ENCODE peak calls at places on chromosomes 11 and 22, in seven cellular contexts. G, S, D, X, F, U and E are unnamed samples.

GRCh38 chr11:86676533-86677154 is 4.2 kb upstream of the ME3 start:
- DNase-seq in S (no peak), F (no peak), X (no peak), G (peak; percentile 90), U (no peak), D (no peak), E (no peak)

GRCh38 chr22:22858559-22858937 is 29.1 kb upstream of the IGLL5 start:
- DNase-seq in X (no peak), S (no peak), F (no peak), D (no peak), G (no peak), U (no peak), E (no peak)

GRCh38 chr11:35629914-35630313 is 11.7 kb downstream of the FJX1 start:
- DNase-seq in S (no peak), G (peak; percentile 55), D (no peak), F (no peak), X (no peak), U (no peak), E (no peak)

GRCh38 chr11:71182791-71183556 is 69.4 kb downstream of the SHANK2 start:
- DNase-seq in X (no peak), S (no peak), G (no peak), D (no peak), F (no peak), U (no peak), E (no peak)

GRCh38 chr11:72048718-72049460 is 31.5 kb downstream of the NUMA1 start:
- DNase-seq in X (no peak), F (no peak), S (no peak), D (no peak), U (peak; percentile 63), G (peak; percentile 26), E (no peak)

GRCh38 chr22:26393929-26394328 is 35.1 kb upstream of the ASPHD2 start:
- DNase-seq in F (no peak), D (no peak), X (no peak), G (no peak), S (no peak), U (no peak), E (no peak)

GRCh38 chr11:132072044-132072879 is 701.8 kb downstream of the NTM start:
- DNase-seq in F (no peak), G (peak; percentile 80), S (no peak), D (no peak), U (no peak), X (no peak), E (no peak)

GRCh38 chr11:44575288-44575672 is 9.8 kb downstream of the CD82 start:
- DNase-seq in F (no peak), S (no peak), D (no peak), X (no peak), G (no peak), U (no peak), E (no peak)

GRCh38 chr11:16177688-16178087 is 178.7 kb downstream of the SOX6 start:
- DNase-seq in U (no peak), D (no peak), F (no peak), S (no peak), G (no peak), X (no peak), E (no peak)

GRCh38 chr22:44411226-44412135 is 86.6 kb downstream of the RTL6 start:
- DNase-seq in F (no peak), S (no peak), U (no peak), G (no peak), D (peak; percentile 33), X (no peak), E (no peak)

GRCh38 chr11:9231848-9232177 is 33.3 kb downstream of the DENND5A start:
- DNase-seq in X (no peak), S (no peak), G (no peak), D (no peak), F (no peak), U (peak; percentile 26), E (peak; percentile 34)

GRCh38 chr11:47616726-47617416 is 22.7 kb upstream of the C1QTNF4 start:
- DNase-seq in G (peak; percentile 75), S (peak; percentile 63), D (no peak), X (no peak), U (peak; percentile 79), F (no peak), E (no peak)

GRCh38 chr11:1921576-1922141 is 2.2 kb downstream of the TNNT3 start:
- DNase-seq in D (no peak), G (no peak), S (peak; percentile 76), F (no peak), X (no peak), U (no peak), E (no peak)

GRCh38 chr22:46002757-46003270 is 25.9 kb upstream of the WNT7B start:
- DNase-seq in D (no peak), S (no peak), G (peak; percentile 78), F (no peak), X (no peak), U (peak; percentile 91), E (no peak)

GRCh38 chr11:64744544-64745218 is 739 bp upstream of the RASGRP2 start:
- DNase-seq in D (no peak), F (peak; percentile 36), S (no peak), U (no peak), X (peak; percentile 37), G (no peak), E (no peak)

GRCh38 chr22:46067159-46068111 is 82.9 kb upstream of the PPARA start:
- DNase-seq in S (no peak), F (no peak), U (no peak), D (peak; percentile 22), G (no peak), X (no peak), E (no peak)

GRCh38 chr22:43151251-43152000 is at the start of gene TSPO:
- DNase-seq in G (peak; percentile 9), U (peak; percentile 89), S (peak; percentile 78), X (peak; percentile 67), D (peak; percentile 78), F (peak; percentile 62), E (peak; percentile 88)

GRCh38 chr22:25404556-25404922 is 159.9 kb upstream of the GRK3 start:
- DNase-seq in X (no peak), D (no peak), U (no peak), F (no peak), S (no peak), G (no peak), E (no peak)

GRCh38 chr11:12989428-12990242 is 19.5 kb upstream of the RASSF10 start:
- DNase-seq in X (no peak), F (no peak), U (no peak), G (peak; percentile 60), D (no peak), S (no peak), E (no peak)

GRCh38 chr11:17812286-17813187 is 78.0 kb downstream of the KCNC1 start:
- DNase-seq in S (no peak), X (no peak), D (no peak), F (no peak), G (no peak), U (no peak), E (no peak)
- H3K27ac ChIP-seq in S (no peak overlapping the region), X (no peak overlapping the region), D (peak overlapping the region; percentile 71), F (no peak overlapping the region), G (no peak overlapping the region), U (no peak overlapping the region), E (no peak overlapping the region)

GRCh38 chr11:61028135-61028729 is 56.8 kb downstream of the CD6 start:
- DNase-seq in D (peak; percentile 37), U (no peak), X (no peak), G (no peak), S (no peak), F (no peak), E (no peak)
- H3K27ac ChIP-seq in D (no peak overlapping the region), U (no peak overlapping the region), X (no peak overlapping the region), G (no peak overlapping the region), S (no peak overlapping the region), F (peak overlapping the region; percentile 86), E (no peak overlapping the region)

DNA sequence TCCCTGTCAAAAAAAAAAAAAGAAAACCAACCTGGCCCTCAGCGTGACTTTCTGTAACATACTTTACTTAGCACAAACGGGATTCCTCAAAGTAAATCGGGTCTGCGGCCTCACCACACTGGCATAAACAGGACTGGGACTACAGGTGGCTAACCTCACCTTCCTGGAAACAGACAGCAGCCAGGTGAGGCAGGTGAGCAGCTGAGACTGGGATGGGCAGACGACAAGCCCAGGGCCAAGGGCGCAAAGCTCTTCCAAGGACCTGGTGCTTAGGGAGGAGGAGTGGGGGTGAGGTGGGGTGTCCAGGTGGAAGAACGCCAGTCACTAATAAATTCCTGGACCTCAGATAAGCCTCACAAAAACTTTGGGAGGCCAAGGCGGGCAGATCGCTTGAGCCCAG is 15.0 kb downstream of the CPT1A start:
- DNase-seq in G (no peak), D (no peak), U (no peak), F (no peak), S (no peak), X (no peak), E (no peak)
- H3K27ac ChIP-seq in G (no peak overlapping the region), D (no peak overlapping the region), U (no peak overlapping the region), F (no peak overlapping the region), S (no peak overlapping the region), X (no peak overlapping the region), E (no peak overlapping the region)

GRCh38 chr22:38419864-38420172 is 35.2 kb downstream of the KCNJ4 start:
- DNase-seq in G (no peak), S (no peak), U (no peak), D (no peak), F (no peak), X (no peak), E (no peak)
- H3K27ac ChIP-seq in G (no peak overlapping the region), S (no peak overlapping the region), U (no peak overlapping the region), D (no peak overlapping the region), F (no peak overlapping the region), X (no peak overlapping the region), E (no peak overlapping the region)

GRCh38 chr11:76233936-76234703 is 27.8 kb upstream of the WNT11 start:
- DNase-seq in G (no peak), S (peak; percentile 85), X (no peak), D (no peak), U (peak; percentile 66), F (no peak), E (no peak)

GRCh38 chr11:76234704-76235232 is 28.5 kb upstream of the WNT11 start:
- DNase-seq in F (no peak), G (no peak), X (no peak), S (peak; percentile 80), D (no peak), U (peak; percentile 70), E (peak; percentile 69)

GRCh38 chr11:76236092-76237026 is 30.1 kb upstream of the WNT11 start:
- DNase-seq in F (peak; percentile 4), D (no peak), U (peak; percentile 73), G (peak; percentile 79), S (peak; percentile 73), X (peak; percentile 6), E (no peak)

GRCh38 chr11:76237041-76237649 is 30.8 kb upstream of the WNT11 start:
- DNase-seq in S (no peak), X (no peak), D (no peak), U (no peak), G (no peak), F (no peak), E (no peak)

DNA sequence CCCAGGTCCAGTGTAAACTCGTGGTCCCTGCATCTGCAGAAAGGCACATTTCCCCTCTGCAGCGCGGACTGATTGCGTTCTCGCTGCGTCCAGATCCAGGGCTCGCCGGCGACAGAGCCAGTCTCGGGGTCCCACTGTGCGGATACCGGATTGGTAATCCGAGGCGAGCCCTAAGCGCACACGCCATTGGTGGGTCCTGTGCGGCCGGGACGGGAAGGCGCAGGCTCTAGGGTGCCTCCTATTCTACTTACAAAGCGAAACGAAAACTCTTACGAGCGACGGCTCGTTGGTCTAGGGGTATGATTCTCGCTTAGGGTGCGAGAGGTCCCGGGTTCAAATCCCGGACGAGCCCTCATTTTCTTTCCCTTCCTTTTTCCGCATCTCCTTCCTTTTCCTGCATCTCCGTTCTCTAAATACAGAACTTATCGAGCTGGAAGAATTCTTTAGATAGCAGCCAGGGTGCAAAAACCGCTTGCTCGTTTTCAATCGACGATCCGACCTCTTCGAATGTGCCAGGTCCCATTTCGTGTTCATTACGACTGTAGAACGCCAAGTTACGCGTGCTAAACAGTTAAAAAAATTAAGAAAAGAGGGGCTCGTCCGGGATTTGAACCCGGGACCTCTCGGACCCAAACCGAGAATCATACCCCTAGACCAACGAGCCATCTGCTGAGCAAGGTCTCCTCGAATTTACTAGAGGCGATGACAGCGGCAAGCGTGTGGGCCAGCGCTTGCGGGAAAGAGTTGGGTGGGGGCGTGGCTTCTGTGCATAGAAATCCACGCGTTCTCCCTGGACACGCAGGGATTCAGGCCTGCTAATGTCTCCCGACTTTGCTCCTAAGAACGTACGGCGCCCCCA is 29.2 kb upstream of the WNT11 start:
- DNase-seq in F (peak; percentile 82), X (peak; percentile 81), U (peak; percentile 88), S (peak; percentile 95), G (peak; percentile 98), D (peak; percentile 90), E (peak; percentile 76)
- H3K27ac ChIP-seq in F (peak overlapping the region; percentile 49), X (peak overlapping the region; percentile 77), U (peak overlapping the region; percentile 65), S (peak overlapping the region; percentile 87), G (no peak overlapping the region), D (peak overlapping the region; percentile 88), E (peak overlapping the region; percentile 83)